ENCODE peak calls at places on chromosomes 11 and 22, in nine cellular contexts. M, A, F, I, Q, J, Z, C and V are unnamed samples.

GRCh38 chr11:120501440-120501839 is 10.1 kb upstream of the GRIK4 start:
- DNase-seq in M (no peak), A (no peak), F (no peak), I (no peak), Q (no peak), J (no peak), Z (no peak), C (peak; percentile 67), V (no peak)

GRCh38 chr11:110069158-110069737 is 23.9 kb upstream of the ZC3H12C start:
- DNase-seq in M (peak; percentile 52), A (peak; percentile 99), F (no peak), I (no peak), Q (peak; percentile 86), J (no peak), Z (no peak), C (peak; percentile 96), V (no peak)

GRCh38 chr11:1560011-1560579 is 12.0 kb downstream of the DUSP8 start:
- DNase-seq in M (no peak), A (no peak), F (no peak), I (no peak), Q (no peak), J (peak; percentile 56), Z (no peak), C (no peak), V (no peak)

GRCh38 chr11:111206472-111206871 is 39.1 kb upstream of the POU2AF2 start:
- DNase-seq in M (no peak), A (no peak), F (no peak), I (peak; percentile 48), Q (no peak), J (no peak), Z (no peak), C (no peak), V (no peak)

GRCh38 chr22:41638124-41638523 is 17.0 kb downstream of the XRCC6 start:
- DNase-seq in M (no peak), A (no peak), F (no peak), I (no peak), Q (no peak), J (no peak), Z (no peak), C (no peak), V (peak; percentile 15)

GRCh38 chr11:67010296-67010905 is 12.5 kb upstream of the SYT12 start:
- DNase-seq in M (no peak), A (no peak), F (no peak), I (no peak), Q (no peak), J (no peak), Z (no peak), C (no peak), V (no peak)

GRCh38 chr22:39721456-39722325 is 151.1 kb downstream of the CACNA1I start:
- DNase-seq in M (no peak), A (no peak), F (no peak), I (no peak), Q (no peak), J (no peak), Z (peak; percentile 31), C (no peak), V (no peak)

GRCh38 chr11:3074912-3075589 is 17.8 kb upstream of the CARS1 start:
- DNase-seq in M (no peak), A (peak; percentile 77), F (no peak), I (no peak), Q (no peak), J (no peak), Z (no peak), C (peak; percentile 97), V (peak; percentile 29)

GRCh38 chr11:9169595-9170295 is 78.3 kb upstream of the SCUBE2 start:
- DNase-seq in M (no peak), A (peak; percentile 36), F (no peak), I (no peak), Q (no peak), J (no peak), Z (no peak), C (no peak), V (no peak)

GRCh38 chr11:130439160-130439519 is 9.3 kb upstream of the ADAMTS15 start:
- DNase-seq in M (peak; percentile 83), A (no peak), F (no peak), I (no peak), Q (no peak), J (no peak), Z (no peak), C (no peak), V (no peak)

GRCh38 chr11:134592391-134592990 is 180.4 kb upstream of the B3GAT1 start:
- DNase-seq in M (peak; percentile 73), A (peak; percentile 23), F (peak; percentile 84), I (no peak), Q (no peak), J (no peak), Z (no peak), C (peak; percentile 36), V (no peak)

GRCh38 chr22:44057411-44057987 is 33.4 kb downstream of the PARVB start:
- DNase-seq in M (no peak), A (no peak), F (no peak), I (no peak), Q (peak; percentile 92), J (no peak), Z (no peak), C (no peak), V (no peak)

GRCh38 chr22:49185312-49185969 is 642.2 kb downstream of the BRD1 start:
- DNase-seq in M (no peak), A (no peak), F (no peak), I (no peak), Q (peak; percentile 31), J (no peak), Z (no peak), C (no peak), V (no peak)

GRCh38 chr11:57321388-57321995 is 3.3 kb downstream of the TNKS1BP1 start:
- DNase-seq in M (no peak), A (no peak), F (no peak), I (no peak), Q (peak; percentile 63), J (no peak), Z (no peak), C (peak; percentile 50), V (no peak)

GRCh38 chr11:64519541-64519940 is 71.5 kb upstream of the SLC22A12 start:
- DNase-seq in M (no peak), A (no peak), F (no peak), I (no peak), Q (no peak), J (no peak), Z (no peak), C (no peak), V (no peak)

GRCh38 chr11:117583063-117583801 is 213.8 kb downstream of the DSCAML1 start:
- DNase-seq in M (no peak), A (no peak), F (peak; percentile 73), I (no peak), Q (no peak), J (no peak), Z (peak; percentile 39), C (no peak), V (no peak)

GRCh38 chr11:25939691-25940090 is 392.2 kb upstream of the ANO3 start:
- DNase-seq in M (no peak), A (no peak), F (no peak), I (no peak), Q (no peak), J (no peak), Z (no peak), C (no peak), V (no peak)

GRCh38 chr22:37734402-37734700 is 37.5 kb downstream of the TRIOBP start:
- DNase-seq in M (no peak), A (no peak), F (no peak), I (no peak), Q (no peak), J (no peak), Z (no peak), C (no peak), V (no peak)

GRCh38 chr11:32893947-32894827 is 1.6 kb downstream of the QSER1 start:
- DNase-seq in M (peak; percentile 44), A (peak; percentile 79), F (peak; percentile 14), I (peak; percentile 69), Q (no peak), J (peak; percentile 17), Z (no peak), C (peak; percentile 95), V (peak; percentile 69)

GRCh38 chr22:46514592-46515207 is 22.7 kb downstream of the CELSR1 start:
- DNase-seq in M (no peak), A (no peak), F (no peak), I (no peak), Q (no peak), J (peak; percentile 14), Z (no peak), C (no peak), V (no peak)

GRCh38 chr22:23231471-23232093 is 51.3 kb downstream of the BCR start:
- DNase-seq in M (no peak), A (no peak), F (no peak), I (no peak), Q (no peak), J (no peak), Z (no peak), C (no peak), V (no peak)

GRCh38 chr11:118175031-118175531 is 1.4 kb downstream of the SCN2B start:
- DNase-seq in M (no peak), A (no peak), F (no peak), I (no peak), Q (no peak), J (no peak), Z (no peak), C (peak; percentile 15), V (no peak)

GRCh38 chr11:107259826-107260225 is 197.8 kb downstream of the CWF19L2 start:
- DNase-seq in M (no peak), A (no peak), F (peak; percentile 5), I (no peak), Q (no peak), J (no peak), Z (no peak), C (peak; percentile 6), V (no peak)

GRCh38 chr22:42436402-42436801 is 4.2 kb upstream of the NFAM1 start:
- DNase-seq in M (no peak), A (no peak), F (no peak), I (no peak), Q (no peak), J (no peak), Z (no peak), C (peak; percentile 64), V (no peak)

GRCh38 chr22:24758164-24758799 is 16.2 kb downstream of the PIWIL3 start:
- DNase-seq in M (peak; percentile 64), A (peak; percentile 81), F (peak; percentile 69), I (peak; percentile 17), Q (no peak), J (peak; percentile 57), Z (no peak), C (peak; percentile 79), V (no peak)

GRCh38 chr11:72293910-72294533 is 50.0 kb upstream of the PHOX2A start:
- DNase-seq in M (peak; percentile 33), A (no peak), F (no peak), I (no peak), Q (no peak), J (no peak), Z (no peak), C (no peak), V (no peak)

GRCh38 chr22:29394931-29395581 is 6.7 kb upstream of the AP1B1 start:
- DNase-seq in M (peak; percentile 78), A (peak; percentile 87), F (peak; percentile 70), I (no peak), Q (peak; percentile 76), J (peak; percentile 71), Z (peak; percentile 63), C (peak; percentile 85), V (peak; percentile 21)

GRCh38 chr11:66617148-66617814 is 851 bp downstream of the RBM14 start:
- DNase-seq in M (no peak), A (peak; percentile 72), F (no peak), I (no peak), Q (peak; percentile 87), J (no peak), Z (peak; percentile 69), C (no peak), V (no peak)

GRCh38 chr22:24807284-24807950 is 1.4 kb downstream of the SGSM1 start:
- DNase-seq in M (no peak), A (no peak), F (peak; percentile 15), I (no peak), Q (no peak), J (no peak), Z (no peak), C (peak; percentile 22), V (no peak)

GRCh38 chr22:30444632-30445437 is 19.3 kb downstream of the MTFP1 start:
- DNase-seq in M (peak; percentile 78), A (peak; percentile 82), F (peak; percentile 73), I (no peak), Q (no peak), J (peak; percentile 66), Z (no peak), C (peak; percentile 77), V (peak; percentile 20)

GRCh38 chr11:124602193-124602592 is 9.0 kb upstream of the PANX3 start:
- DNase-seq in M (no peak), A (no peak), F (no peak), I (no peak), Q (no peak), J (no peak), Z (no peak), C (no peak), V (no peak)